ENCODE peak calls at places on chromosomes 6 and 20, in nine cellular contexts. One of them, this sample, is unnamed.

GRCh38 chr6:20313086-20313485 is 88.6 kb upstream of the E2F3 start:
- DNase-seq in tibial nerve: no peak
- DNase-seq in ovary: no peak
- DNase-seq in suprapubic skin: no peak
- DNase-seq in IMR-90: no peak
- DNase-seq in heart left ventricle: no peak
- DNase-seq in endothelial cell of umbilical vein: no peak
- DNase-seq in spleen: no peak
- DNase-seq in uterus: no peak
- DNase-seq in this sample: no peak

GRCh38 chr6:12421596-12421995 is 131.4 kb downstream of the EDN1 start:
- DNase-seq in uterus: no peak
- DNase-seq in heart left ventricle: no peak
- DNase-seq in IMR-90: no peak
- DNase-seq in tibial nerve: no peak
- DNase-seq in endothelial cell of umbilical vein: no peak
- DNase-seq in spleen: no peak
- DNase-seq in suprapubic skin: no peak
- DNase-seq in ovary: no peak
- DNase-seq in this sample: no peak

GRCh38 chr6:167528239-167528638 is 203.4 kb downstream of the TTLL2 start:
- DNase-seq in IMR-90: no peak
- DNase-seq in uterus: no peak
- DNase-seq in spleen: no peak
- DNase-seq in endothelial cell of umbilical vein: no peak
- DNase-seq in heart left ventricle: no peak
- DNase-seq in ovary: no peak
- DNase-seq in suprapubic skin: no peak
- DNase-seq in tibial nerve: no peak
- DNase-seq in this sample: no peak

GRCh38 chr20:35398660-35399144 is 13.1 kb downstream of the UQCC1 start:
- DNase-seq in uterus: no peak
- DNase-seq in IMR-90: peak
- DNase-seq in tibial nerve: no peak
- DNase-seq in heart left ventricle: no peak
- DNase-seq in spleen: no peak
- DNase-seq in suprapubic skin: no peak
- DNase-seq in ovary: no peak
- DNase-seq in endothelial cell of umbilical vein: peak
- DNase-seq in this sample: no peak

GRCh38 chr20:54254596-54254995 is 46.7 kb downstream of the PFDN4 start:
- DNase-seq in heart left ventricle: no peak
- DNase-seq in ovary: no peak
- DNase-seq in spleen: no peak
- DNase-seq in tibial nerve: no peak
- DNase-seq in suprapubic skin: no peak
- DNase-seq in IMR-90: peak
- DNase-seq in uterus: no peak
- DNase-seq in endothelial cell of umbilical vein: no peak
- DNase-seq in this sample: no peak

GRCh38 chr6:82017316-82017715 is 230.2 kb downstream of the IBTK start:
- DNase-seq in ovary: peak
- DNase-seq in endothelial cell of umbilical vein: peak
- DNase-seq in tibial nerve: peak
- DNase-seq in heart left ventricle: no peak
- DNase-seq in spleen: no peak
- DNase-seq in uterus: peak
- DNase-seq in IMR-90: peak
- DNase-seq in suprapubic skin: no peak
- DNase-seq in this sample: peak

GRCh38 chr6:111692327-111693164 is 86.9 kb upstream of the TRAF3IP2 start:
- DNase-seq in suprapubic skin: no peak
- DNase-seq in uterus: no peak
- DNase-seq in tibial nerve: no peak
- DNase-seq in IMR-90: no peak
- DNase-seq in endothelial cell of umbilical vein: no peak
- DNase-seq in ovary: no peak
- DNase-seq in spleen: no peak
- DNase-seq in heart left ventricle: peak
- DNase-seq in this sample: no peak

GRCh38 chr20:19783966-19784401 is 25.9 kb downstream of the RIN2 start:
- DNase-seq in endothelial cell of umbilical vein: peak
- DNase-seq in uterus: no peak
- DNase-seq in IMR-90: peak
- DNase-seq in spleen: no peak
- DNase-seq in ovary: no peak
- DNase-seq in tibial nerve: no peak
- DNase-seq in suprapubic skin: no peak
- DNase-seq in heart left ventricle: peak
- DNase-seq in this sample: peak

GRCh38 chr6:136066005-136066404 is 184.1 kb downstream of the MTFR2 start:
- DNase-seq in ovary: no peak
- DNase-seq in suprapubic skin: no peak
- DNase-seq in IMR-90: peak
- DNase-seq in tibial nerve: no peak
- DNase-seq in uterus: no peak
- DNase-seq in spleen: no peak
- DNase-seq in heart left ventricle: no peak
- DNase-seq in endothelial cell of umbilical vein: peak
- DNase-seq in this sample: no peak

GRCh38 chr6:152223622-152224021 is 413.5 kb downstream of the SYNE1 start:
- DNase-seq in suprapubic skin: no peak
- DNase-seq in ovary: no peak
- DNase-seq in uterus: no peak
- DNase-seq in IMR-90: no peak
- DNase-seq in spleen: no peak
- DNase-seq in endothelial cell of umbilical vein: no peak
- DNase-seq in tibial nerve: no peak
- DNase-seq in heart left ventricle: no peak
- DNase-seq in this sample: no peak

GRCh38 chr20:11204926-11205768 is 531.3 kb upstream of the JAG1 start:
- DNase-seq in ovary: no peak
- DNase-seq in IMR-90: peak
- DNase-seq in endothelial cell of umbilical vein: peak
- DNase-seq in tibial nerve: peak
- DNase-seq in suprapubic skin: no peak
- DNase-seq in uterus: peak
- DNase-seq in spleen: no peak
- DNase-seq in heart left ventricle: peak
- DNase-seq in this sample: peak

GRCh38 chr6:109770047-109770446 is 79.0 kb downstream of the FIG4 start:
- DNase-seq in IMR-90: no peak
- DNase-seq in ovary: no peak
- DNase-seq in spleen: no peak
- DNase-seq in heart left ventricle: no peak
- DNase-seq in uterus: no peak
- DNase-seq in tibial nerve: no peak
- DNase-seq in suprapubic skin: no peak
- DNase-seq in endothelial cell of umbilical vein: no peak
- DNase-seq in this sample: no peak

DNA sequence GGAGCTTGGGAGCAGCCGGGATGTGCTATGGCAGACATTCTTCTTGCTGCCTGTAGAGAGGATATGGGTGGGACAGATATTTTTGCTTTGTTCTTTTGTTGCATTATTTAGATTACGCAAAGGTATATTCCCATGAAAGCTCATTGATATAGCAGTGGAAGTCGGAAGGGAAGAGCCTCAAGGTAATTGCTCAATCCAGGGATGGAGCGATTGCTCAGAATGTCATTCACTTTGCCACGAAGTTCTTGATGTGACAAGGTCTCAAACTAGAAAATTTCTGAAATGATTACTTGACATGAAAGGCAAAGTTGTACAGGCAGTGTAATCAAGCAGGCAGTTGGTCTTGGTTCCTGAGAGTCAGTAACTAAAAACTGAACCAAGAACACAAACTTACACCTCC is 615.6 kb upstream of the CDH4 start:
- DNase-seq in suprapubic skin: no peak
- DNase-seq in ovary: no peak
- DNase-seq in endothelial cell of umbilical vein: no peak
- DNase-seq in uterus: no peak
- DNase-seq in spleen: no peak
- DNase-seq in IMR-90: no peak
- DNase-seq in heart left ventricle: no peak
- DNase-seq in tibial nerve: no peak
- DNase-seq in this sample: no peak
- H3K27ac ChIP-seq in suprapubic skin: no peak
- H3K27ac ChIP-seq in ovary: no peak
- H3K27ac ChIP-seq in endothelial cell of umbilical vein: no peak
- H3K27ac ChIP-seq in uterus: no peak
- H3K27ac ChIP-seq in spleen: no peak
- H3K27ac ChIP-seq in IMR-90: no peak
- H3K27ac ChIP-seq in heart left ventricle: no peak
- H3K27ac ChIP-seq in tibial nerve: no peak
- H3K27ac ChIP-seq in this sample: no peak

DNA sequence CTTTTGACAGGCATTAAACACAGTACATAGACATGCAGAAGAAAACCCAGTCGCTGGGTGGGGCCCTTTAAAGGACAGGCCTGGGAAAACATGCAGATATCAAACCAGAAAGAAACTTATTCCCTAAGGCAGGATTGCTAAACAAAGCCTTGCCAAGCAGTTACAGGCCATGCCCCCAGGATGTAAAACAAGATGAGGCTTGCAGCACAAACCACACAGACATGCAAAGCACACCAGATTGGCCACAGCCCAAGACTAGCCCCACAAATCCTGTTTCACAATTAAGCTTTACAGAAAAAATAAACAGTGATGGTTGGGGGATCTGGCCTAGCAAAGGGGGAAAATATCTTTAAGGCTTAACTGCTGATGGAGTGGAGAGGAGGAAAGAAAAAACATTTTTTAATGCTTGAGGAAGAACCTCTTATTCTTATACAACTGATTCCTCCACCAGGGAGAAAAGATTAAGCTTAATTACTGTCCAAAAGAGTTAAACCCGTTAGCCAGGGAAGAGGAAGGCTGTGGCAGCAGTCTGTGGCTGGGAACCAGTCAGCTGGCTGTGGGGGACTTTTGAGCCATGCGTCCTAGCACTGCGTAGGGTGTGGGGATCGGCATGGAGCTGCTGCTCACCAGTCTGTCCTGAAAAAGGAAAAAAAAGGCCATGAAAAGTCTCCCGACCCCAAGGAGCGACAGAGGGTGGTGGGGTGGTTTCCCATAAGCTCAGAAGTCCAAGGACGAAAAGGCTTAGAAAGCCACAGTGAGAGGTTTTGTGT is 28.4 kb downstream of the COL19A1 start:
- DNase-seq in spleen: no peak
- DNase-seq in heart left ventricle: no peak
- DNase-seq in endothelial cell of umbilical vein: no peak
- DNase-seq in uterus: no peak
- DNase-seq in tibial nerve: no peak
- DNase-seq in IMR-90: peak
- DNase-seq in suprapubic skin: no peak
- DNase-seq in ovary: no peak
- DNase-seq in this sample: no peak
- TF ChIP-seq POLR2A in spleen: no peak
- TF ChIP-seq POLR2A in heart left ventricle: no peak
- TF ChIP-seq POLR2A in endothelial cell of umbilical vein: no peak
- TF ChIP-seq POLR2A in uterus: no peak
- TF ChIP-seq POLR2A in tibial nerve: no peak
- TF ChIP-seq POLR2A in IMR-90: no peak
- TF ChIP-seq POLR2A in suprapubic skin: no peak
- TF ChIP-seq POLR2A in ovary: no peak
- TF ChIP-seq POLR2A in this sample: no peak

DNA sequence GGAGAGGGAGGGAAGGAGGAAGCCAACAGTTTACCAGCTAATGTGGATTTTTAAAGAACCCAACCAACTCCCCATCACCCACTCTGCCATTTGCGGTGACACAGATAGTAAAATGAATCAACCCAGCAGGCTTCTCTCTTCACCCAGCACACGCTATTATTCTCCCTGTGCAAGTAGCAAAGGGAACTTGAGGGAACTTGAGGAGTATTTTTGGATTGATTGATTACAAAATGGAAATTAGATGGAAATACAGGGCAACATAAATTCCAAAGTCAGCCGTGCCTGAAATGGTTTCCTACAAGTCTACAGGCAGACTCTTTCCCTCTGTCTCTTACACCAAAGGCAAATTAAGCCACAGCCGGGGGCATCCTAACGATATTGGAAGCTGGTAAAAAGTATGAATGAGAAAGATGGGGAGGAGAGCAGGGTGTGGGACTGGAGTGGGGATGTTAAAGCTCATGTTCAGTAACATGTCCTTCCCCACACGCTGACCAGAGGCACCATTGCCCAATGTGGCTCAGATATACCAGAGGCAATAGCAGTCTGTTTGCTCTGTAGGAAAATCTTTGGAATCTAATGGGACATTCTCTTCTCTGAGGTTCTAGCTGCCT is 130.0 kb downstream of the SASH1 start:
- DNase-seq in ovary: no peak
- DNase-seq in uterus: no peak
- DNase-seq in spleen: no peak
- DNase-seq in heart left ventricle: no peak
- DNase-seq in endothelial cell of umbilical vein: no peak
- DNase-seq in suprapubic skin: no peak
- DNase-seq in tibial nerve: no peak
- DNase-seq in IMR-90: no peak
- DNase-seq in this sample: no peak
- H3K27ac ChIP-seq in ovary: no peak
- H3K27ac ChIP-seq in uterus: peak
- H3K27ac ChIP-seq in spleen: no peak
- H3K27ac ChIP-seq in heart left ventricle: peak
- H3K27ac ChIP-seq in endothelial cell of umbilical vein: no peak
- H3K27ac ChIP-seq in suprapubic skin: no peak
- H3K27ac ChIP-seq in tibial nerve: peak
- H3K27ac ChIP-seq in IMR-90: no peak
- H3K27ac ChIP-seq in this sample: no peak

GRCh38 chr6:26032387-26033131 is 54.7 kb upstream of the HFE start:
- DNase-seq in ovary: peak
- DNase-seq in heart left ventricle: no peak
- DNase-seq in IMR-90: peak
- DNase-seq in suprapubic skin: no peak
- DNase-seq in endothelial cell of umbilical vein: peak
- DNase-seq in tibial nerve: no peak
- DNase-seq in spleen: no peak
- DNase-seq in uterus: no peak
- DNase-seq in this sample: no peak

GRCh38 chr6:26031151-26031594 is 56.1 kb upstream of the HFE start:
- DNase-seq in ovary: no peak
- DNase-seq in suprapubic skin: no peak
- DNase-seq in heart left ventricle: no peak
- DNase-seq in uterus: no peak
- DNase-seq in IMR-90: no peak
- DNase-seq in endothelial cell of umbilical vein: peak
- DNase-seq in spleen: no peak
- DNase-seq in tibial nerve: no peak
- DNase-seq in this sample: no peak

GRCh38 chr6:26033132-26033941 is 53.9 kb upstream of the HFE start:
- DNase-seq in endothelial cell of umbilical vein: peak
- DNase-seq in suprapubic skin: no peak
- DNase-seq in uterus: peak
- DNase-seq in heart left ventricle: peak
- DNase-seq in tibial nerve: no peak
- DNase-seq in IMR-90: peak
- DNase-seq in ovary: peak
- DNase-seq in spleen: peak
- DNase-seq in this sample: peak

GRCh38 chr6:26030716-26031115 is 56.5 kb upstream of the HFE start:
- DNase-seq in endothelial cell of umbilical vein: no peak
- DNase-seq in tibial nerve: no peak
- DNase-seq in uterus: no peak
- DNase-seq in IMR-90: no peak
- DNase-seq in heart left ventricle: no peak
- DNase-seq in suprapubic skin: no peak
- DNase-seq in spleen: no peak
- DNase-seq in ovary: no peak
- DNase-seq in this sample: no peak

GRCh38 chr6:26031595-26032386 is 55.4 kb upstream of the HFE start:
- DNase-seq in spleen: peak
- DNase-seq in heart left ventricle: peak
- DNase-seq in ovary: peak
- DNase-seq in IMR-90: peak
- DNase-seq in tibial nerve: peak
- DNase-seq in suprapubic skin: no peak
- DNase-seq in endothelial cell of umbilical vein: peak
- DNase-seq in uterus: peak
- DNase-seq in this sample: peak
- TF ChIP-seq POLR2A in spleen: no peak
- TF ChIP-seq POLR2A in heart left ventricle: no peak
- TF ChIP-seq POLR2A in ovary: no peak
- TF ChIP-seq POLR2A in IMR-90: peak
- TF ChIP-seq POLR2A in tibial nerve: no peak
- TF ChIP-seq POLR2A in suprapubic skin: no peak
- TF ChIP-seq POLR2A in endothelial cell of umbilical vein: peak
- TF ChIP-seq POLR2A in uterus: no peak
- TF ChIP-seq POLR2A in this sample: peak

This sample was measured in testis.